ENCODE peak calls at places on chromosomes 4 and X, in four cellular contexts. L is HepG2, Z is WTC11, E is K562. J is an unnamed sample.

GRCh38 chr4:52932586-52933482 is 70.7 kb downstream of the RASL11B start:
- DNase-seq in Z (no peak), L (no peak), E (no peak), J (no peak)

GRCh38 chr4:53775381-53775780 is 184.1 kb upstream of the LNX1 start:
- DNase-seq in Z (no peak), E (no peak), L (no peak), J (no peak)

GRCh38 chrX:51496501-51497291 is at the start of gene NUDT11:
- DNase-seq in E (peak), Z (peak), L (no peak), J (peak)

GRCh38 chrX:154545673-154546274 is 872 bp downstream of the G6PD start:
- DNase-seq in L (no peak), Z (no peak), E (no peak), J (no peak)

GRCh38 chr4:155228713-155229112 is 20.3 kb downstream of the NPY2R start:
- DNase-seq in L (no peak), Z (no peak), E (no peak), J (no peak)

GRCh38 chr4:40887690-40888089 is 137.9 kb downstream of the NSUN7 start:
- DNase-seq in E (no peak), L (no peak), Z (no peak), J (no peak)

GRCh38 chrX:16666541-16666940 is 16.6 kb downstream of the S100G start:
- DNase-seq in Z (no peak), L (no peak), E (no peak), J (no peak)

GRCh38 chr4:41365726-41366125 is 109.0 kb downstream of the UCHL1 start:
- DNase-seq in L (no peak), E (no peak), Z (peak), J (no peak)

GRCh38 chrX:53483838-53484420 is 49.8 kb upstream of the HSD17B10 start:
- DNase-seq in L (no peak), E (no peak), Z (no peak), J (no peak)

GRCh38 chrX:10326578-10326977 is 169.8 kb downstream of the CLCN4 start:
- DNase-seq in Z (no peak), L (peak), E (no peak), J (peak)
- TF ChIP-seq HMGXB4 in Z (no peak), L (no peak), E (no peak), J (no peak)

GRCh38 chr4:4569036-4569435 is 27.2 kb upstream of the STX18 start:
- DNase-seq in Z (no peak), L (no peak), E (no peak), J (no peak)

GRCh38 chr4:4558881-4559280 is 17.0 kb upstream of the STX18 start:
- DNase-seq in L (no peak), Z (no peak), E (no peak), J (no peak)

GRCh38 chr4:4560136-4560535 is 18.3 kb upstream of the STX18 start:
- DNase-seq in E (no peak), Z (no peak), L (no peak), J (no peak)

GRCh38 chr4:4559596-4559995 is 17.7 kb upstream of the STX18 start:
- DNase-seq in L (no peak), Z (no peak), E (no peak), J (no peak)

GRCh38 chr4:4564522-4564921 is 22.7 kb upstream of the STX18 start:
- DNase-seq in L (no peak), Z (no peak), E (no peak), J (no peak)
- TF ChIP-seq HMGXB4 in L (no peak), Z (no peak), E (no peak), J (no peak)

GRCh38 chr4:123415977-123416376 is 19.4 kb downstream of the SPRY1 start:
- DNase-seq in Z (no peak), L (peak), E (peak), J (no peak)

GRCh38 chr4:123416462-123416861 is 19.9 kb downstream of the SPRY1 start:
- DNase-seq in Z (no peak), L (no peak), E (no peak), J (no peak)

GRCh38 chr4:123411976-123412589 is 15.5 kb downstream of the SPRY1 start:
- DNase-seq in Z (no peak), E (no peak), L (no peak), J (no peak)

GRCh38 chr4:123411514-123411913 is 14.9 kb downstream of the SPRY1 start:
- DNase-seq in Z (no peak), E (no peak), L (no peak), J (no peak)

GRCh38 chr4:123412700-123413512 is 16.3 kb downstream of the SPRY1 start:
- DNase-seq in L (no peak), Z (no peak), E (no peak), J (no peak)
- TF ChIP-seq HMGXB4 in L (no peak), Z (no peak), E (no peak), J (no peak)

DNA sequence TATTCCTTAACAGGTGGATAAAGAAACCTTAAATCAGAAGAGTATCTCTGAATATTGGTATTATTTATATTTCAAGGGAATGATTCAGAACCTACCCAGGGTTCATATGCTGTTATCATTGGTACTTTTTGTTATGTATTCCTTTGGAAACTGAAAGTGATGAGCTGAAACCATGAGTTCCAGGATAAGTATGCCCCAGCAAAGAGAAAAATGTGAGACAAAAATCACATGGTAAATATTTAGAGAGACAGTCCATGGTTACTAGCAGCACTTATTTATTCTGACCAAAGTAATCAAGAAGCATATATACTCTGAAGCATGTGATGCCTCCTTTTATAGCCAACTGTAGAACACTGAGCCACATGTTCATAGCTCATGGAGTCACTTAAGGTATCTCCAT is 277.8 kb downstream of the ARAP2 start:
- DNase-seq in L (no peak), Z (no peak), E (no peak), J (no peak)
- TF ChIP-seq HMGXB4 in L (no peak), Z (no peak), E (no peak), J (no peak)

GRCh38 chr4:25563071-25563564 is 92.5 kb upstream of the SLC34A2 start:
- DNase-seq in L (no peak), Z (no peak), E (no peak), J (peak)
- TF ChIP-seq HMGXB4 in L (no peak), Z (no peak), E (no peak), J (no peak)

GRCh38 chr4:7328913-7329638 is 105.7 kb downstream of the PSAPL1 start:
- DNase-seq in L (no peak), Z (no peak), E (no peak), J (peak)
- TF ChIP-seq HMGXB4 in L (no peak), Z (no peak), E (no peak), J (no peak)

J was measured in A549.